ENCODE peak calls at places on chromosomes 1 and 21, in six cellular contexts. D, E, Q, I, W and O are unnamed samples.

GRCh38 chr1:56286956-56287355 is 292.4 kb downstream of the PLPP3 start:
- DNase-seq in D (no peak), E (no peak), Q (peak; percentile 62), I (no peak), W (no peak), O (no peak)

GRCh38 chr1:53545663-53546408 is 86.6 kb downstream of the DMRTB1 start:
- DNase-seq in D (no peak), E (no peak), Q (peak; percentile 80), I (no peak), W (no peak), O (no peak)

GRCh38 chr1:185439727-185440415 is 122.8 kb upstream of the IVNS1ABP start:
- DNase-seq in D (no peak), E (no peak), Q (peak; percentile 95), I (peak; percentile 83), W (no peak), O (peak; percentile 57)

GRCh38 chr1:161763522-161764098 is 2.5 kb upstream of the ATF6 start:
- DNase-seq in D (peak; percentile 73), E (peak; percentile 75), Q (no peak), I (peak; percentile 81), W (peak; percentile 91), O (peak; percentile 38)

GRCh38 chr1:27475707-27476106 is 14.3 kb downstream of the WASF2 start:
- DNase-seq in D (no peak), E (no peak), Q (no peak), I (no peak), W (no peak), O (no peak)

GRCh38 chr21:28781602-28782274 is 210.9 kb downstream of the LTN1 start:
- DNase-seq in D (peak; percentile 30), E (peak; percentile 6), Q (peak; percentile 61), I (peak; percentile 72), W (peak; percentile 78), O (peak; percentile 25)

GRCh38 chr1:198199105-198199504 is 42.3 kb downstream of the NEK7 start:
- DNase-seq in D (peak; percentile 50), E (no peak), Q (no peak), I (no peak), W (peak; percentile 77), O (no peak)

GRCh38 chr1:118077331-118078055 is 107.5 kb downstream of the SPAG17 start:
- DNase-seq in D (peak; percentile 23), E (peak; percentile 40), Q (peak; percentile 73), I (peak; percentile 68), W (no peak), O (peak; percentile 57)

GRCh38 chr1:91502882-91503184 is 2.2 kb downstream of the CDC7 start:
- DNase-seq in D (no peak), E (no peak), Q (peak; percentile 29), I (peak; percentile 33), W (peak; percentile 48), O (peak; percentile 11)

GRCh38 chr1:3370856-3371703 is 83.4 kb upstream of the ARHGEF16 start:
- DNase-seq in D (no peak), E (no peak), Q (no peak), I (no peak), W (no peak), O (no peak)

GRCh38 chr1:10378071-10378841 is 20.6 kb upstream of the PGD start:
- DNase-seq in D (no peak), E (no peak), Q (peak; percentile 30), I (peak; percentile 80), W (peak; percentile 53), O (peak; percentile 48)

GRCh38 chr1:156882543-156882942 is 11.0 kb upstream of the PEAR1 start:
- DNase-seq in D (no peak), E (no peak), Q (no peak), I (no peak), W (no peak), O (no peak)

GRCh38 chr1:64980745-64981601 is 14.6 kb upstream of the JAK1 start:
- DNase-seq in D (no peak), E (no peak), Q (no peak), I (peak; percentile 80), W (no peak), O (no peak)

GRCh38 chr1:228530951-228531731 is 44.0 kb downstream of the RNF187 start:
- DNase-seq in D (peak; percentile 99), E (no peak), Q (no peak), I (no peak), W (no peak), O (no peak)

GRCh38 chr1:233897325-233898162 is 6.9 kb upstream of the SLC35F3 start:
- DNase-seq in D (peak; percentile 76), E (no peak), Q (no peak), I (peak; percentile 94), W (no peak), O (no peak)

GRCh38 chr1:152539901-152540300 is 25.6 kb downstream of the CRCT1 start:
- DNase-seq in D (no peak), E (no peak), Q (no peak), I (no peak), W (no peak), O (no peak)
- H3K9me2 ChIP-seq in D (no peaks in the 10 kb centered on the region), E (no peaks in the 10 kb centered on the region), Q (no peaks in the 10 kb centered on the region), I (no peaks in the 10 kb centered on the region), W (no peaks in the 10 kb centered on the region), O (no peaks in the 10 kb centered on the region)

GRCh38 chr1:224542783-224543440 is 73.2 kb upstream of the CNIH3 start:
- DNase-seq in D (no peak), E (peak; percentile 84), Q (peak; percentile 97), I (peak; percentile 99), W (no peak), O (peak; percentile 61)
- H3K4me3 ChIP-seq in D (no peak overlapping the region), E (peak overlapping the region; percentile 4), Q (peak overlapping the region; percentile 43), I (peak overlapping the region; percentile 28), W (no peak overlapping the region), O (no peak overlapping the region)

DNA sequence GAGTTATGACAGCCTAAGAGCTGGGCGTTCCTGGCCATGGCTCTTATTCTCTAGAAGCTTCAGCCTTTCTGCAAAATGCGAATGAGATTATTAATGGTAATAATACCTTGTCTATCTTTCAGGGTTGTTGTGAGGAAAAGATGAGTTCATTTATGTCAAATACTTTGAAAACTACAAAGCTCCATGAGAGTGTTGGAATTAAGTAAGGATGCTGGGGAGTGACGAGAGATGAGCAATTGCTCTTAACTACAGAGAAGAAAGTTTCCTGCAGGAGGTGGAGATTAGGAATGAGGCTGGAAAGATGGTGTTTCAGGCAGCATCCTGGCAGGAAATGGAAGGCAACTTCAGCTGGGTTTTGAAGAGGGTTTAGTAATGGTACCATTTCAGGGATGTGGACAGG is 124.2 kb downstream of the CACNA1E start:
- DNase-seq in D (no peak), E (no peak), Q (no peak), I (no peak), W (no peak), O (no peak)
- H3K9me2 ChIP-seq in D (no peaks in the 10 kb centered on the region), E (no peaks in the 10 kb centered on the region), Q (no peaks in the 10 kb centered on the region), I (no peaks in the 10 kb centered on the region), W (no peaks in the 10 kb centered on the region), O (no peaks in the 10 kb centered on the region)

GRCh38 chr1:155284476-155284875 is 7.2 kb downstream of the HCN3 start:
- DNase-seq in D (no peak), E (no peak), Q (no peak), I (no peak), W (no peak), O (no peak)

GRCh38 chr1:155286544-155286943 is 9.3 kb downstream of the HCN3 start:
- DNase-seq in D (no peak), E (no peak), Q (no peak), I (no peak), W (no peak), O (no peak)

GRCh38 chr1:155285631-155286044 is 8.4 kb downstream of the HCN3 start:
- DNase-seq in D (no peak), E (no peak), Q (no peak), I (no peak), W (no peak), O (no peak)

GRCh38 chr1:155285063-155285462 is 7.8 kb downstream of the HCN3 start:
- DNase-seq in D (no peak), E (no peak), Q (no peak), I (no peak), W (no peak), O (no peak)

GRCh38 chr1:155287987-155288543 is 10.8 kb downstream of the HCN3 start:
- DNase-seq in D (no peak), E (no peak), Q (no peak), I (no peak), W (no peak), O (no peak)
- H3K4me3 ChIP-seq in D (no peak overlapping the region), E (no peak overlapping the region), Q (no peak overlapping the region), I (no peak overlapping the region), W (no peak overlapping the region), O (no peak overlapping the region)

GRCh38 chr1:67031848-67032247 is 22.1 kb downstream of the SLC35D1 start:
- DNase-seq in D (no peak), E (no peak), Q (no peak), I (no peak), W (no peak), O (no peak)

GRCh38 chr1:67029472-67029871 is 24.5 kb downstream of the SLC35D1 start:
- DNase-seq in D (no peak), E (no peak), Q (no peak), I (no peak), W (no peak), O (no peak)

GRCh38 chr1:67031121-67031520 is 22.8 kb downstream of the SLC35D1 start:
- DNase-seq in D (no peak), E (no peak), Q (peak; percentile 18), I (no peak), W (no peak), O (no peak)
- H3K9me2 ChIP-seq in D (no peaks in the 10 kb centered on the region), E (no peaks in the 10 kb centered on the region), Q (no peaks in the 10 kb centered on the region), I (no peaks in the 10 kb centered on the region), W (no peaks in the 10 kb centered on the region), O (no peaks in the 10 kb centered on the region)

GRCh38 chr1:8682573-8682972 is 134.9 kb downstream of the RERE start:
- DNase-seq in D (no peak), E (no peak), Q (no peak), I (no peak), W (no peak), O (no peak)

GRCh38 chr1:8687053-8687452 is 130.4 kb downstream of the RERE start:
- DNase-seq in D (no peak), E (no peak), Q (peak; percentile 50), I (no peak), W (no peak), O (no peak)

GRCh38 chr1:8681911-8682310 is 135.5 kb downstream of the RERE start:
- DNase-seq in D (no peak), E (no peak), Q (no peak), I (no peak), W (no peak), O (no peak)

GRCh38 chr1:8687539-8687938 is 129.9 kb downstream of the RERE start:
- DNase-seq in D (no peak), E (no peak), Q (no peak), I (no peak), W (no peak), O (no peak)

DNA sequence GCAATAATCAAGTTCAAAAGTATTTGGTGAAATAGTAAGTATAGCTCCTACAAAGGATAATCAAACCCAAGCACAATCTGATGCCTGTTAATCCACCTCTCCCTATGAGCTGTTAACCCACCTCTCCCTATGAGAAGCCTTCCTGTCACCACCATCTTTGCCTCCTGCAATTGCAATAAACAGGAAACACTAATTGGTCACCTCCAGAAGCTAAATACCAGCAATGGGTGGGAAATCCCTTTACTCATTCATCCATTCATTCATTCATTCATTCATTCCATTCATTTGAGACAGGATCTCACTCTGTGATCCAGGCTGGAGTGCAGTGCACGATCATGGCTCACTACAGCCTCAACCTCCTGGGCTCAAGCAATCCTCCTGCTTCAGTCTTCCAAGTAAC is 132.8 kb downstream of the RERE start:
- DNase-seq in D (no peak), E (no peak), Q (no peak), I (no peak), W (no peak), O (no peak)
- H3K4me3 ChIP-seq in D (no peak overlapping the region), E (no peak overlapping the region), Q (no peak overlapping the region), I (no peak overlapping the region), W (no peak overlapping the region), O (no peak overlapping the region)

GRCh38 chr1:113701429-113701828 is 57.9 kb downstream of the PHTF1 start:
- DNase-seq in D (no peak), E (no peak), Q (peak; percentile 5), I (no peak), W (no peak), O (no peak)
- H3K9me2 ChIP-seq in D (no peaks in the 10 kb centered on the region), E (no peaks in the 10 kb centered on the region), Q (no peaks in the 10 kb centered on the region), I (no peaks in the 10 kb centered on the region), W (no peaks in the 10 kb centered on the region), O (no peaks in the 10 kb centered on the region)